ENCODE peak calls at places on chromosomes 11 and 22, in five cellular contexts. Q is mucosa of descending colon, P is left ventricle myocardium inferior, L is testis, W is AG04450. U is an unnamed sample. For H3K9me3, the result is how much of the 10 kb centered on the place peaks cover.

GRCh38 chr22:23220485-23221350 is 40.4 kb downstream of the BCR start:
- DNase-seq in Q (peak), P (peak), L (no peak), W (no peak), U (no peak)

GRCh38 chr11:114135737-114136151 is 76.2 kb downstream of the ZBTB16 start:
- DNase-seq in Q (no peak), P (no peak), L (no peak), W (no peak), U (no peak)

GRCh38 chr11:28089378-28089777 is 18.6 kb downstream of the KIF18A start:
- DNase-seq in Q (no peak), P (no peak), L (no peak), W (no peak), U (no peak)

GRCh38 chr11:86639172-86639571 is 33.2 kb downstream of the ME3 start:
- DNase-seq in Q (no peak), P (no peak), L (no peak), W (no peak), U (no peak)

GRCh38 chr11:46404476-46405017 is 13.0 kb upstream of the CHRM4 start:
- DNase-seq in Q (no peak), P (no peak), L (no peak), W (no peak), U (no peak)

GRCh38 chr11:107651672-107652071 is 60.2 kb downstream of the SLN start:
- DNase-seq in Q (no peak), P (no peak), L (no peak), W (no peak), U (no peak)

GRCh38 chr11:14373941-14374646 is 15.1 kb upstream of the RRAS2 start:
- DNase-seq in Q (no peak), P (no peak), L (no peak), W (no peak), U (no peak)

GRCh38 chr11:133945087-133945974 is 11.4 kb downstream of the IGSF9B start:
- DNase-seq in Q (no peak), P (peak), L (peak), W (no peak), U (peak)

GRCh38 chr11:21774212-21774611 is 418.7 kb upstream of the ANO5 start:
- DNase-seq in Q (no peak), P (peak), L (no peak), W (no peak), U (no peak)

GRCh38 chr11:46120361-46120710 is 918 bp downstream of the PHF21A start:
- DNase-seq in Q (peak), P (peak), L (no peak), W (no peak), U (no peak)

GRCh38 chr11:114317738-114318137 is 21.5 kb downstream of the NNMT start:
- DNase-seq in Q (no peak), P (peak), L (peak), W (peak), U (no peak)

GRCh38 chr11:69387409-69387885 is 93.5 kb downstream of the MYEOV start:
- DNase-seq in Q (no peak), P (no peak), L (no peak), W (no peak), U (no peak)

GRCh38 chr11:120129570-120129969 is 8.3 kb downstream of the TRIM29 start:
- DNase-seq in Q (peak), P (peak), L (no peak), W (no peak), U (no peak)

GRCh38 chr11:79592441-79593223 is 151.8 kb upstream of the TENM4 start:
- DNase-seq in Q (no peak), P (no peak), L (no peak), W (no peak), U (no peak)

GRCh38 chr22:27962268-27963191 is 43.5 kb upstream of the PITPNB start:
- DNase-seq in Q (no peak), P (no peak), L (no peak), W (no peak), U (no peak)

GRCh38 chr22:26502688-26503561 is 9.3 kb downstream of the TFIP11 start:
- DNase-seq in Q (peak), P (peak), L (peak), W (no peak), U (peak)

GRCh38 chr22:20551805-20552449 is 44.5 kb downstream of the MED15 start:
- DNase-seq in Q (no peak), P (no peak), L (no peak), W (no peak), U (no peak)

GRCh38 chr11:127217941-127218615 is 217.5 kb upstream of the KIRREL3 start:
- DNase-seq in Q (no peak), P (no peak), L (no peak), W (no peak), U (no peak)

GRCh38 chr11:63756919-63757761 is 11.4 kb downstream of the ZFTA start:
- DNase-seq in Q (no peak), P (no peak), L (no peak), W (no peak), U (no peak)

GRCh38 chr11:69156673-69157155 is 979 bp downstream of the SMIM38 start:
- DNase-seq in Q (no peak), P (no peak), L (no peak), W (no peak), U (no peak)

GRCh38 chr22:21972806-21973205 is 9.8 kb downstream of the TOP3B start:
- DNase-seq in Q (no peak), P (no peak), L (no peak), W (no peak), U (no peak)

GRCh38 chr22:38300197-38300945 is 16.9 kb downstream of the CSNK1E start:
- DNase-seq in Q (no peak), P (no peak), L (no peak), W (no peak), U (no peak)

GRCh38 chr11:130602700-130603584 is 154.5 kb downstream of the ADAMTS15 start:
- DNase-seq in Q (no peak), P (no peak), L (no peak), W (no peak), U (no peak)

GRCh38 chr11:85114786-85115185 is 512.4 kb downstream of the DLG2 start:
- DNase-seq in Q (no peak), P (no peak), L (no peak), W (peak), U (no peak)

GRCh38 chr11:121892131-121892681 is 223.8 kb downstream of the BLID start:
- DNase-seq in Q (no peak), P (peak), L (no peak), W (no peak), U (no peak)

GRCh38 chr11:44067266-44067665 is 1.2 kb downstream of the ACCS start:
- DNase-seq in Q (no peak), P (no peak), L (no peak), W (no peak), U (no peak)

GRCh38 chr11:44065851-44066731 is at the start of gene ACCS:
- DNase-seq in Q (peak), P (peak), L (peak), W (peak), U (peak)

GRCh38 chr11:44066732-44067131 is 662 bp downstream of the ACCS start:
- DNase-seq in Q (peak), P (no peak), L (no peak), W (peak), U (no peak)

GRCh38 chr11:44068180-44068579 is 2.1 kb downstream of the ACCS start:
- DNase-seq in Q (no peak), P (no peak), L (no peak), W (no peak), U (no peak)

GRCh38 chr11:44065161-44065571 is 904 bp upstream of the ACCS start:
- DNase-seq in Q (no peak), P (no peak), L (no peak), W (no peak), U (no peak)
- H3K4me3 ChIP-seq in Q (no peak), P (no peak), L (no peak), W (no peak), U (no peak)

GRCh38 chr11:56923116-56923515 is 65.6 kb upstream of the OR5AK2 start:
- DNase-seq in Q (no peak), P (no peak), L (no peak), W (no peak), U (no peak)
- H3K9me3 ChIP-seq in Q (under half), P (under half), L (under half), W (under half), U (under half)

GRCh38 chr22:49333206-49333605 is 494.5 kb downstream of the BRD1 start:
- DNase-seq in Q (no peak), P (no peak), L (no peak), W (no peak), U (no peak)

GRCh38 chr22:49334976-49335375 is 492.7 kb downstream of the BRD1 start:
- DNase-seq in Q (no peak), P (no peak), L (no peak), W (no peak), U (no peak)

GRCh38 chr22:49332691-49333090 is 495.0 kb downstream of the BRD1 start:
- DNase-seq in Q (no peak), P (no peak), L (no peak), W (no peak), U (no peak)

GRCh38 chr22:49331878-49332277 is 495.8 kb downstream of the BRD1 start:
- DNase-seq in Q (no peak), P (no peak), L (no peak), W (no peak), U (no peak)

DNA sequence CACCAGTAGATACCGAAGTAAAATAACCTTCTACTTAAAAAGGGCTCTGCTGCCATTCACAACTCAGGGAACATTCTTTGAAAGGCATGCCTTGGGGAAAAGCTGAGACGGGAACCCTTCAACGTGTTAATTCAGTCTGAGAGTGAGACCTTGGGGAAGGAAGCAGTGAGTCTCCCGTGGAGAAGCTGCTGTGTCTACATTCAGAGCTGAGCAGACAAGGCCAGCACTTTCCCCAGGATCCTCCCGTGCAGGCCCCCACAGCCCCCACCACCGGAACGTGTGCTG is 493.1 kb downstream of the BRD1 start:
- DNase-seq in Q (no peak), P (no peak), L (no peak), W (no peak), U (no peak)
- H3K4me3 ChIP-seq in Q (no peak), P (no peak), L (no peak), W (no peak), U (no peak)

GRCh38 chr22:47409501-47410275 is 647.2 kb downstream of the TBC1D22A start:
- DNase-seq in Q (no peak), P (no peak), L (no peak), W (no peak), U (no peak)
- H3K9me3 ChIP-seq in Q (under half), P (under half), L (under half), W (under half), U (under half)

DNA sequence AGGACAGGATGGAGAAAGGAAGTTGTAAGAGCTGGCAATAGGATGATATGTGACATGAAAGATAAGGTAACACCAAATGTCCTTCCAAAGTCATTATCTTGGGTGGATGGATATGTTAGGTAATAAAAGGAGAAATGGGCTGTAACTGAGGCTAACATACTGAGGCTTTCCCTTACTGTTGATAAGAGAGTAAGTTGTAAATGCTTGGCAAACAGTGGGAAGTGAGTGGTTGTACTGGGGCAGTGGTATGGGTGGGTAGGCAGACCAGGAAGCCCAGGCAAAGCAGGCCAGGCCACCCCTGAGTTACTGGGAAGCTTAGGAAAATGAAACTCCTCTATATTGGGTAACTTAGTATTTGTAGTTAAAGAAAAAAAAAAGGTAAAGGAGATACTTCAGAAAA is 73.7 kb downstream of the ARHGAP42 start:
- DNase-seq in Q (no peak), P (no peak), L (no peak), W (no peak), U (no peak)
- H3K4me3 ChIP-seq in Q (no peak), P (no peak), L (no peak), W (no peak), U (no peak)

GRCh38 chr11:35038211-35038930 is 100.6 kb upstream of the CD44 start:
- DNase-seq in Q (no peak), P (no peak), L (no peak), W (no peak), U (no peak)
- H3K9me3 ChIP-seq in Q (under half), P (under half), L (under half), W (under half), U (under half)

GRCh38 chr22:48532986-48533385 is 1294.7 kb downstream of the BRD1 start:
- DNase-seq in Q (no peak), P (no peak), L (no peak), W (no peak), U (no peak)

GRCh38 chr22:48538291-48538820 is 1289.3 kb downstream of the BRD1 start:
- DNase-seq in Q (no peak), P (no peak), L (no peak), W (no peak), U (no peak)

GRCh38 chr22:48534395-48534958 is 1293.2 kb downstream of the BRD1 start:
- DNase-seq in Q (no peak), P (no peak), L (no peak), W (no peak), U (no peak)

GRCh38 chr22:48536691-48537591 is 1290.7 kb downstream of the BRD1 start:
- DNase-seq in Q (no peak), P (no peak), L (peak), W (no peak), U (no peak)

GRCh38 chr22:48535868-48536690 is 1291.6 kb downstream of the BRD1 start:
- DNase-seq in Q (no peak), P (no peak), L (no peak), W (no peak), U (no peak)
- H3K4me3 ChIP-seq in Q (no peak), P (no peak), L (no peak), W (no peak), U (no peak)

GRCh38 chr11:1177020-1177770 is 19.4 kb downstream of the MUC5AC start:
- DNase-seq in Q (no peak), P (peak), L (no peak), W (no peak), U (no peak)
- H3K9me3 ChIP-seq in Q (under half), P (under half), L (under half), W (half or more), U (under half)

U was measured in effector memory CD4-positive, alpha-beta T cell.